ENCODE peak calls at places on chromosome 20, in five cellular contexts. R, C, E, U and Y are unnamed samples.
A peak's percentile ranks its signal among the peaks of the same experiment; 100 is the strongest.

GRCh38 chr20:17533396-17533795 is 2.2 kb upstream of the BFSP1 start:
- DNase-seq in R (no peak), C (peak; percentile 85), E (peak; percentile 39), U (no peak), Y (peak; percentile 45)

GRCh38 chr20:1626528-1627192 is 6.9 kb upstream of the SIRPB1 start:
- DNase-seq in R (no peak), C (peak; percentile 40), E (no peak), U (no peak), Y (no peak)

GRCh38 chr20:56003111-56003800 is 2.1 kb downstream of the CBLN4 start:
- DNase-seq in R (no peak), C (no peak), E (no peak), U (peak; percentile 75), Y (no peak)

GRCh38 chr20:16877053-16877554 is 128.9 kb downstream of the OTOR start:
- DNase-seq in R (no peak), C (no peak), E (no peak), U (no peak), Y (no peak)

GRCh38 chr20:46264391-46265266 is 43.7 kb downstream of the CDH22 start:
- DNase-seq in R (no peak), C (no peak), E (no peak), U (no peak), Y (no peak)

GRCh38 chr20:59825944-59826759 is 107.3 kb downstream of the SYCP2 start:
- DNase-seq in R (no peak), C (no peak), E (no peak), U (no peak), Y (no peak)

GRCh38 chr20:219290-220115 is 7.6 kb upstream of the DEFB129 start:
- DNase-seq in R (peak; percentile 17), C (peak; percentile 58), E (peak; percentile 27), U (no peak), Y (peak; percentile 8)

GRCh38 chr20:1283522-1284210 is 17.6 kb downstream of the SNPH start:
- DNase-seq in R (no peak), C (no peak), E (no peak), U (no peak), Y (no peak)

GRCh38 chr20:38460040-38460623 is 12.5 kb upstream of the RALGAPB start:
- DNase-seq in R (no peak), C (peak; percentile 40), E (no peak), U (no peak), Y (no peak)

GRCh38 chr20:52536040-52536439 is 344.5 kb upstream of the ZFP64 start:
- DNase-seq in R (no peak), C (no peak), E (no peak), U (no peak), Y (no peak)

GRCh38 chr20:12072945-12073245 is 155.2 kb downstream of the BTBD3 start:
- DNase-seq in R (no peak), C (no peak), E (no peak), U (no peak), Y (no peak)

GRCh38 chr20:60407011-60407771 is 449.0 kb downstream of the CDH26 start:
- DNase-seq in R (no peak), C (no peak), E (no peak), U (no peak), Y (no peak)

GRCh38 chr20:48812600-48813445 is 15.0 kb downstream of the PREX1 start:
- DNase-seq in R (no peak), C (no peak), E (no peak), U (no peak), Y (no peak)

GRCh38 chr20:41650221-41650948 is 32.2 kb upstream of the CHD6 start:
- DNase-seq in R (no peak), C (no peak), E (peak; percentile 24), U (no peak), Y (no peak)

GRCh38 chr20:49400904-49401303 is 81.6 kb downstream of the KCNB1 start:
- DNase-seq in R (no peak), C (no peak), E (no peak), U (no peak), Y (no peak)

GRCh38 chr20:34473262-34473883 is 42.8 kb upstream of the DYNLRB1 start:
- DNase-seq in R (peak; percentile 39), C (peak; percentile 77), E (peak; percentile 65), U (no peak), Y (peak; percentile 57)

GRCh38 chr20:49603209-49603627 is 35.3 kb upstream of the PTGIS start:
- DNase-seq in R (no peak), C (peak; percentile 68), E (peak; percentile 62), U (no peak), Y (no peak)

GRCh38 chr20:9202440-9203080 is 133.7 kb downstream of the PLCB4 start:
- DNase-seq in R (no peak), C (no peak), E (no peak), U (no peak), Y (no peak)

GRCh38 chr20:12924126-12924525 is 84.6 kb upstream of the SPTLC3 start:
- DNase-seq in R (no peak), C (no peak), E (no peak), U (no peak), Y (no peak)

GRCh38 chr20:24584538-24585356 is 115.3 kb downstream of the SYNDIG1 start:
- DNase-seq in R (no peak), C (no peak), E (peak; percentile 24), U (no peak), Y (no peak)

GRCh38 chr20:49505518-49505917 is 23.1 kb upstream of the KCNB1 start:
- DNase-seq in R (no peak), C (peak; percentile 20), E (no peak), U (no peak), Y (no peak)

GRCh38 chr20:18984238-18985200 is 170.9 kb downstream of the SCP2D1 start:
- DNase-seq in R (no peak), C (peak; percentile 37), E (no peak), U (no peak), Y (peak; percentile 35)

GRCh38 chr20:62141043-62141396 is 2.2 kb downstream of the PSMA7 start:
- DNase-seq in R (no peak), C (no peak), E (no peak), U (no peak), Y (no peak)

GRCh38 chr20:62142252-62143117 is 709 bp downstream of the PSMA7 start:
- DNase-seq in R (no peak), C (peak; percentile 36), E (peak; percentile 28), U (peak; percentile 85), Y (no peak)

GRCh38 chr20:62139636-62140035 is 3.6 kb downstream of the PSMA7 start:
- DNase-seq in R (no peak), C (no peak), E (no peak), U (peak; percentile 71), Y (no peak)

GRCh38 chr20:62143118-62143975 is at the start of the genes PSMA7 and SS18L1:
- DNase-seq in R (peak; percentile 97), C (peak; percentile 94), E (peak; percentile 93), U (peak; percentile 96), Y (peak; percentile 98)

GRCh38 chr20:62141397-62142251 is 1.6 kb downstream of the PSMA7 start:
- DNase-seq in R (no peak), C (peak; percentile 55), E (peak; percentile 38), U (peak; percentile 69), Y (no peak)
- TF ChIP-seq CTCF in R (peak; percentile 52), C (peak; percentile 46), E (peak; percentile 73), U (no peak), Y (peak; percentile 23)

GRCh38 chr20:57593134-57593886 is 26.9 kb downstream of the ZBP1 start:
- DNase-seq in R (no peak), C (no peak), E (peak; percentile 26), U (peak; percentile 74), Y (no peak)

GRCh38 chr20:57592263-57593092 is 27.7 kb downstream of the ZBP1 start:
- DNase-seq in R (no peak), C (no peak), E (no peak), U (peak; percentile 48), Y (no peak)

GRCh38 chr20:57596358-57596757 is 23.9 kb downstream of the ZBP1 start:
- DNase-seq in R (no peak), C (no peak), E (no peak), U (peak; percentile 23), Y (no peak)

GRCh38 chr20:57595041-57596030 is 24.9 kb downstream of the ZBP1 start:
- DNase-seq in R (no peak), C (no peak), E (no peak), U (peak; percentile 65), Y (no peak)

DNA sequence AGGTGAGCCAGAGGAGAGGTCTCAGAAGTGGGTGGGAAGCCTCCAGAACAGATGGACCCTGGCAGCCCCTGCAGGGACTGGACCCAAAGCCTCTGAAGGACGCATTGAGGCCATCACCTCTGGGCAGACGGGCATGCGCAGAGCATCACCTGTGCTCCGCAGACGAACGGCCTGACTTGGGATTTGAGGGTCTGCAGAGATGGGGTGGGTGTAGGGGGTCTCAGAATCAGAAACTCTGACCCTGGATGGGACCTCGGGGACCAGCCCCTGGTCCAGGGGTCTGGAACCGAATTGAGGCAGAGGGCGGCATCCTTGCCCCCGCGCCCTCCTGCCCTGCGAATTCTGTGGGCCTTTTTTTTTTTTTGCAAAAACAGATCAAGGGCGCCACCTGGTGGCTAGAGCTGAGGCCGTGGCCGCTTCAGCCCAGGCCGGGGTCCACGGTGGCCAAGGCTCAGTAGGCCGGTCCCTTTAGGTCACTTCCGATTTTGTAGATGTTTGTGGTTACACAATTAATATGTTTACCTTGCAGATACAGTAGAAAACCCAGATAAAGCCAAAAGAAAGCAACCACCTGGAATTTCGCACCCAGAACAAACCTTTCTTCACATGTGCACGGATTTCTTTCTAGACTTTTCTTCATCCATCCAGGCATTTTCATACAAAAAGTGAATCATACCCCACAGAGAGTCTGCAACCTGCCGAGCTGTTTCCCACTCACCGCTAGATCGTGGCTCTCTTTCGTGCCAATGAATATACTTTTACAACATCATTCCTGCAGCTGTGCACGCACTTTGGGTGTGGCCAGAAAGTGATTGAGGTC is 25.9 kb downstream of the ZBP1 start:
- DNase-seq in R (peak; percentile 83), C (peak; percentile 66), E (peak; percentile 63), U (peak; percentile 89), Y (peak; percentile 78)
- TF ChIP-seq CTCF in R (peak; percentile 77), C (peak; percentile 91), E (peak; percentile 92), U (peak; percentile 73), Y (peak; percentile 60)

DNA sequence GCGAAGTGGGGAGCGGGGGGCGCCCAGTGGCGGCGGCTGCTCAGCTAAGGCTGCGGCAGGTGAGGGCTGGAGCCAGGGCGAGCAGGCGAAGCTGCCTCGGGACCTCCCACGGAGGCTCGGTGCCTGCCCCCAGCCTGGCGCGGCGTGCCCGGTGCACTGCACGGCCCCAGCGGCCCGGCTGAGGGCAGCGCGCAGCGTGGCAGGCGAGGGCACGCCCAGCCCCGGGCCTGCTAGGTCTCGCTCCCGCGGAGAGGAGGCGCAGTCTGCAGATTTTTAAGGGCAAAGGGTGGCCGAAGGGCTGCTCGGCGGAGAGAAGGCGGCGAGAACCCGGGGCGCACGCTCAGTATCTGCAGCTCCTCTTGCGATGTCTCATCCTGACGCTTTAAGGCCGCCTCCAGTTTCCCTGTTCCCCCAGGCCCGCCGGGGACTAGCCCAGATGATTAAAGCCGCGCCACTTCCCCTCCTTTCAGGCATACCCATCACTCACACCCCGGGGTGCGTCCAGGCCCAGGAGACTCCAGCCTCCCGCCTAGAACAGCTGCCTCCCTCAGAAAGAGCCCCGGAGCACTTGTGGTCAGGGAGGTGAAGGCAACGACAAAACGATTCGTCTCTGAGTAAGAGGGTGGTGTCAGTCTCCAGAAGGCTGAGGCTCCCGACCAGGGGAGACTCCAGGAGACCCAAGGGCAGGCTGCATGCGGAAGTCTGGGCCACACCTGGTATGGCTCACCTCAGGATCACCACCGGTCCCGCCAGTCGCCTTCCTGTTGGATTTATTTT is at the start of gene FERMT1:
- DNase-seq in R (peak; percentile 57), C (peak; percentile 94), E (no peak), U (peak; percentile 87), Y (peak; percentile 41)
- TF ChIP-seq CTCF in R (no peak), C (no peak), E (no peak), U (no peak), Y (no peak)

GRCh38 chr20:36481380-36482043 is 59.8 kb upstream of the MYL9 start:
- DNase-seq in R (no peak), C (no peak), E (no peak), U (no peak), Y (no peak)
- TF ChIP-seq CTCF in R (no peak), C (no peak), E (no peak), U (no peak), Y (no peak)